ENCODE peak calls at places on chromosomes 4 and X, in four cellular contexts. W is T-helper 17 cell, D is right lobe of liver, L is activated B cell treated with CpG ODN at 0.5 μM for 24 hours. X is an unnamed sample.

GRCh38 chr4:163256680-163257343 is 75.6 kb downstream of the NPY1R start:
- ATAC-seq in W (no peak), D (no peak), L (no peak), X (no peak)

GRCh38 chr4:165301833-165302232 is 25.6 kb upstream of the MSMO1 start:
- ATAC-seq in W (peak; percentile 57), D (peak; percentile 85), L (peak; percentile 49), X (peak; percentile 62)

GRCh38 chrX:124194209-124194608 is 138.3 kb upstream of the TEX13D start:
- ATAC-seq in W (no peak), D (no peak), L (no peak), X (no peak)

GRCh38 chr4:123671633-123672404 is 275.2 kb downstream of the SPRY1 start:
- ATAC-seq in W (no peak), D (no peak), L (no peak), X (peak; percentile 67)

GRCh38 chr4:2459589-2460349 is 9.1 kb upstream of the RNF4 start:
- ATAC-seq in W (no peak), D (no peak), L (no peak), X (no peak)

GRCh38 chr4:78704981-78705757 is 71.0 kb upstream of the BMP2K start:
- ATAC-seq in W (no peak), D (no peak), L (no peak), X (no peak)

GRCh38 chr4:87317527-87317926 is 5.2 kb downstream of the HSD17B13 start:
- ATAC-seq in W (no peak), D (peak; percentile 89), L (no peak), X (no peak)

GRCh38 chr4:174523003-174523693 is 860 bp upstream of the HPGD start:
- ATAC-seq in W (peak; percentile 19), D (peak; percentile 36), L (no peak), X (no peak)

GRCh38 chr4:100208459-100208858 is 18.2 kb upstream of the DDIT4L start:
- ATAC-seq in W (no peak), D (no peak), L (no peak), X (no peak)

GRCh38 chrX:14927391-14927790 is 54.2 kb downstream of the MOSPD2 start:
- ATAC-seq in W (no peak), D (no peak), L (no peak), X (no peak)

GRCh38 chr4:110586137-110586850 is 36.6 kb downstream of the PITX2 start:
- ATAC-seq in W (no peak), D (peak; percentile 70), L (no peak), X (no peak)

GRCh38 chr4:1092026-1092982 is 21.1 kb downstream of the RNF212 start:
- ATAC-seq in W (no peak), D (peak; percentile 13), L (no peak), X (no peak)

GRCh38 chrX:110036162-110037033 is 33.5 kb downstream of the TMEM164 start:
- ATAC-seq in W (no peak), D (peak; percentile 82), L (no peak), X (no peak)

GRCh38 chr4:76781698-76782595 is 116.0 kb downstream of the SOWAHB start:
- ATAC-seq in W (no peak), D (peak; percentile 45), L (no peak), X (no peak)

GRCh38 chr4:113316879-113317278 is 267.4 kb downstream of the ANK2 start:
- ATAC-seq in W (peak; percentile 80), D (no peak), L (peak; percentile 88), X (peak; percentile 93)

X was measured in stimulated activated memory B cell treated with anti-CD40 and anti-IgM and Interleukin-4, amounts not matched to agents 10 μg/mL and 1 μg/mL and 100 μg/mL, for 72 hours.